ENCODE peak calls at places on chromosomes 12 and 14, in eight cellular contexts. W is A549; G is CD4-positive, CD25-positive, alpha-beta regulatory T cell; M is epithelial cell of esophagus; Q is mesendoderm; F is CD8-positive, alpha-beta memory T cell; P is foreskin fibroblast; U is uterus. A is an unnamed sample.

GRCh38 chr12:11595080-11595479 is 54.4 kb upstream of the ETV6 start:
- DNase-seq in P (no peak), F (no peak), G (no peak), M (no peak), Q (no peak), U (no peak), W (no peak), A (no peak)

GRCh38 chr14:105629886-105630215 is 103.5 kb downstream of the TMEM121 start:
- DNase-seq in W (no peak), P (no peak), G (no peak), Q (no peak), U (no peak), M (no peak), F (no peak), A (no peak)

GRCh38 chr12:131084341-131085011 is 130.8 kb downstream of the ADGRD1 start:
- DNase-seq in F (no peak), U (peak; percentile 3), P (no peak), W (no peak), G (no peak), M (no peak), Q (no peak), A (no peak)

GRCh38 chr14:81298911-81299310 is 78.2 kb upstream of the GTF2A1 start:
- DNase-seq in G (no peak), P (no peak), U (no peak), Q (no peak), W (no peak), M (no peak), F (no peak), A (no peak)

GRCh38 chr14:96409701-96410100 is 17.8 kb downstream of the AK7 start:
- DNase-seq in P (no peak), F (no peak), M (peak; percentile 9), Q (no peak), U (no peak), W (no peak), G (no peak), A (no peak)

GRCh38 chr12:70180140-70180539 is 63.1 kb upstream of the CNOT2 start:
- DNase-seq in F (no peak), U (no peak), P (no peak), G (no peak), W (no peak), M (no peak), Q (no peak), A (no peak)

GRCh38 chr12:66668311-66668710 is 10.6 kb downstream of the GRIP1 start:
- DNase-seq in W (no peak), F (no peak), M (no peak), P (no peak), Q (peak; percentile 39), G (no peak), U (no peak), A (no peak)

GRCh38 chr14:50830932-50831703 is at the start of gene NIN:
- DNase-seq in Q (peak; percentile 74), G (peak; percentile 69), M (peak; percentile 88), F (peak; percentile 72), U (peak; percentile 60), W (peak; percentile 72), P (peak; percentile 81), A (peak; percentile 84)

GRCh38 chr12:67025543-67026114 is 243.5 kb upstream of the CAND1 start:
- DNase-seq in Q (peak; percentile 76), W (peak; percentile 45), U (no peak), G (peak; percentile 11), F (peak; percentile 7), P (no peak), M (peak; percentile 40), A (no peak)

GRCh38 chr14:43790681-43791080 is 716.4 kb downstream of the FSCB start:
- DNase-seq in P (no peak), M (peak; percentile 5), G (no peak), Q (peak; percentile 27), F (no peak), W (no peak), U (no peak), A (no peak)

GRCh38 chr12:82225871-82226270 is 132.3 kb downstream of the CCDC59 start:
- DNase-seq in G (no peak), M (peak; percentile 49), U (no peak), F (no peak), W (no peak), Q (peak; percentile 42), P (no peak), A (no peak)

GRCh38 chr14:68089146-68089715 is 269.7 kb downstream of the RAD51B start:
- DNase-seq in W (peak; percentile 88), G (no peak), U (peak; percentile 52), M (peak; percentile 47), Q (no peak), P (no peak), F (no peak), A (no peak)

GRCh38 chr12:7059780-7060179 is 738 bp upstream of the C1S start:
- DNase-seq in G (no peak), W (no peak), U (no peak), P (no peak), Q (no peak), M (no peak), F (no peak), A (no peak)

GRCh38 chr12:119681139-119681538 is 13.2 kb downstream of the PRKAB1 start:
- DNase-seq in W (no peak), P (no peak), U (no peak), F (no peak), G (no peak), Q (no peak), M (no peak), A (no peak)

GRCh38 chr12:2267624-2268477 is 215.1 kb downstream of the CACNA1C start:
- DNase-seq in G (no peak), M (no peak), Q (peak; percentile 62), U (no peak), W (no peak), F (no peak), P (peak; percentile 81), A (no peak)

GRCh38 chr12:7026854-7027253 is 8.6 kb upstream of the LPCAT3 start:
- DNase-seq in W (no peak), M (no peak), Q (no peak), G (no peak), F (no peak), P (no peak), U (no peak), A (no peak)

GRCh38 chr12:53097207-53097563 is 282 bp upstream of the IGFBP6 start:
- DNase-seq in U (no peak), M (no peak), Q (peak; percentile 66), G (no peak), P (peak; percentile 40), W (no peak), F (no peak), A (no peak)

GRCh38 chr14:103302966-103303365 is 31.1 kb upstream of the EIF5 start:
- DNase-seq in F (no peak), U (no peak), Q (no peak), G (no peak), M (no peak), W (no peak), P (no peak), A (no peak)

GRCh38 chr12:123150273-123150803 is 552 bp downstream of the PITPNM2 start:
- DNase-seq in W (peak; percentile 17), G (no peak), Q (no peak), U (peak; percentile 43), M (peak; percentile 15), F (peak; percentile 9), P (no peak), A (peak; percentile 54)

GRCh38 chr14:70020350-70021170 is 141.3 kb downstream of the SMOC1 start:
- DNase-seq in G (no peak), U (no peak), P (no peak), Q (no peak), W (no peak), M (no peak), F (no peak), A (no peak)

GRCh38 chr12:65631621-65632111 is 192.6 kb upstream of the HMGA2 start:
- DNase-seq in W (peak; percentile 95), F (no peak), Q (peak; percentile 49), G (no peak), U (no peak), M (peak; percentile 99), P (peak; percentile 99), A (no peak)

GRCh38 chr14:22886500-22887259 is 3.7 kb downstream of the REM2 start:
- DNase-seq in U (peak; percentile 76), P (peak; percentile 74), Q (peak; percentile 94), F (peak; percentile 71), W (peak; percentile 73), M (peak; percentile 60), G (peak; percentile 75), A (peak; percentile 81)
- H3K4me3 ChIP-seq in U (peak overlapping the region; percentile 56), P (peak overlapping the region; percentile 55), Q (peak overlapping the region; percentile 44), F (peak overlapping the region; percentile 78), W (peak overlapping the region; percentile 61), M (peak overlapping the region; percentile 62), G (peak overlapping the region; percentile 91), A (peak overlapping the region; percentile 65)

GRCh38 chr12:88642675-88643431 is 62.6 kb upstream of the KITLG start:
- DNase-seq in F (no peak), P (no peak), U (no peak), M (no peak), Q (no peak), G (no peak), W (no peak), A (no peak)

GRCh38 chr12:88638388-88638787 is 58.1 kb upstream of the KITLG start:
- DNase-seq in P (no peak), M (no peak), G (no peak), F (no peak), W (no peak), Q (no peak), U (no peak), A (no peak)

GRCh38 chr12:88639361-88639760 is 59.1 kb upstream of the KITLG start:
- DNase-seq in U (no peak), Q (no peak), M (no peak), G (no peak), W (no peak), P (no peak), F (no peak), A (no peak)

GRCh38 chr12:88643685-88644084 is 63.4 kb upstream of the KITLG start:
- DNase-seq in W (no peak), M (no peak), P (peak; percentile 71), Q (no peak), U (no peak), G (no peak), F (no peak), A (no peak)

GRCh38 chr12:88638956-88639355 is 58.7 kb upstream of the KITLG start:
- DNase-seq in U (no peak), G (no peak), P (peak; percentile 43), Q (no peak), F (no peak), W (no peak), M (no peak), A (no peak)
- H3K4me3 ChIP-seq in U (no peak overlapping the region), G (no peak overlapping the region), P (peak overlapping the region; percentile 21), Q (no peak overlapping the region), F (no peak overlapping the region), W (no peak overlapping the region), M (no peak overlapping the region), A (no peak overlapping the region)

DNA sequence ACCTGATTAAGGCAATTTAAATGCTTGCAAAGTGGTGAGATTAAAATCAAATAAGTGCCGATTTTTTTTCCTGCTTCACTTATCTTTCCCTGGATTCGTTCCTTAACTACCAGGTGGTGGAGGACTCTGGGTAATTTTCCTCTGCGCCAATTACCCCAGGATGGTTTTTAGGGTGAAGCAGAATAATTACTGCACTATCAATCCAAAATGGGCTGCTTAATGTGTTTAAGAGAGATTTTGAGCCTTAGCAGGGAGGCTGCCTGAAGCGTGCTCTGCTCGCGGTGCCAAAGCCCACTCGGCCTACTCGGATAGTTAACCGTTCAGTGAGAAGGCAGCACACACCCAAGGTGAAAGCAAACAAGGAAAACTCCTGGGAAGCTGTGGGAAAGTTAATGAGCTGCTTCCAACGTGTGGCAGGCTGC is 274.9 kb upstream of the LMO3 start:
- DNase-seq in P (no peak), W (peak; percentile 12), F (no peak), Q (peak; percentile 27), G (no peak), M (no peak), U (no peak), A (no peak)
- H3K4me3 ChIP-seq in P (no peak overlapping the region), W (peak overlapping the region; percentile 32), F (no peak overlapping the region), Q (no peak overlapping the region), G (no peak overlapping the region), M (no peak overlapping the region), U (no peak overlapping the region), A (no peak overlapping the region)

GRCh38 chr12:120767071-120768024 is 41.7 kb downstream of the ACADS start:
- DNase-seq in U (no peak), W (no peak), Q (no peak), G (no peak), M (peak; percentile 31), F (no peak), P (no peak), A (no peak)
- H3K4me3 ChIP-seq in U (no peak overlapping the region), W (no peak overlapping the region), Q (no peak overlapping the region), G (no peak overlapping the region), M (no peak overlapping the region), F (no peak overlapping the region), P (no peak overlapping the region), A (no peak overlapping the region)